ENCODE peak calls at places on chromosomes 3 and 15, in five cellular contexts. S is WERI-Rb-1, M is lung, J is breast epithelium, W is tibial nerve. O is an unnamed sample.

GRCh38 chr15:94370197-94370987 is 139.0 kb downstream of the MCTP2 start:
- DNase-seq in S (no peak), M (no peak), W (no peak), J (no peak), O (peak; percentile 3)

GRCh38 chr3:48405343-48405881 is 24.5 kb downstream of the PLXNB1 start:
- DNase-seq in S (peak; percentile 3), M (no peak), W (no peak), J (peak; percentile 50), O (no peak)

GRCh38 chr15:25170781-25171110 is 216.0 kb downstream of the SNRPN start:
- DNase-seq in J (peak; percentile 9), S (no peak), M (no peak), W (no peak), O (no peak)

GRCh38 chr3:49681543-49681942 is 7.4 kb downstream of the APEH start:
- DNase-seq in S (no peak), M (no peak), W (no peak), J (no peak), O (no peak)

GRCh38 chr3:40690696-40691597 is 166.2 kb downstream of the ZNF621 start:
- DNase-seq in W (peak; percentile 86), S (no peak), M (peak; percentile 38), J (peak; percentile 92), O (peak; percentile 5)

GRCh38 chr15:88621789-88622604 is 857 bp downstream of the AEN start:
- DNase-seq in J (no peak), S (no peak), M (no peak), W (no peak), O (peak; percentile 44)

GRCh38 chr15:48433226-48433886 is 102.1 kb downstream of the DUT start:
- DNase-seq in W (no peak), J (no peak), M (no peak), S (no peak), O (peak; percentile 39)

GRCh38 chr3:59143447-59143846 is 93.6 kb upstream of the CFAP20DC start:
- DNase-seq in W (no peak), M (no peak), J (no peak), S (no peak), O (no peak)

GRCh38 chr3:128372707-128373533 is 93.8 kb downstream of the DNAJB8 start:
- DNase-seq in J (no peak), W (no peak), S (no peak), M (no peak), O (no peak)

DNA sequence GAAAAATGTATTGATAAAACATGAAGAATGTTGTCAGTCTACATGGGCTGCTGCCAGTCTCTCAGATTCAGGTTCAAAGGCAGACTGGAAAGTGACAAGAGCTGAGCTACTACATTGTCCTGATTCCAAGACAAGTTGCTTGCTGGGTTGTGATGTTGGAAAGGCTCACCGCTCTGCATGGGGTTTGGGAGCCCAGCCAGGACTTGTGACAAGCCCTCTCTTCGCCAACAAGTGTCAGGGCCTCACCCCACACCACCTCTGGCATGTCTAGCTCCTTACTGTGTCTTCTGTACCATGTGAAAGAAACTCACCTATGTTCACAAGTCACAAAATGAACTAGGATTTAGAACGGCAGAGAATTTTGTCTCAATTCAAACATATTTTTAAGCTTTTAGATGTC is 43.0 kb upstream of the SH3GL3 start:
- DNase-seq in J (no peak), S (no peak), W (no peak), M (no peak), O (no peak)
- H3K4me3 ChIP-seq in J (no peak overlapping the region), S (no peak overlapping the region), W (no peak overlapping the region), M (no peak overlapping the region), O (no peak overlapping the region)

DNA sequence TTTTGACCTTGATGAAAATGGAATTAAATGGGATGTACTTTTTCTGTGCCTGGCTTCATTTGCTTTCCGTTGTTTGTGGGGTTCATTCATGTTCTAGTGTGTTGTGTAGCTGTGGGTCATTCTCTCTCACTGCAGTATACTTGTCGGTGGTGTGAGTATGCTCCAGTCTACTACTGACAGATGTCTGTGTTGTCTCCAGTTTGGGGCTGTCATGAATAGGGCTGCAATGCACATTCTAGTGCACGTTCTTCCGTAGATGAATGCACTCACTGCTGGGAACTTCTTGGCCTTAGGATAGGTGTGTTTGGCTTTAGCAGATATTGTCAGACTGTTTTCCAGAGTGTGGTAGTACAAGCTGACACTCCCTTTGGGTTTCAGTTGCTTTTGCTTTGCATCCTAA is 1.7 kb upstream of the SLC6A20 start:
- DNase-seq in W (no peak), M (no peak), J (no peak), S (no peak), O (no peak)
- H3K4me3 ChIP-seq in W (no peak overlapping the region), M (no peak overlapping the region), J (no peak overlapping the region), S (no peak overlapping the region), O (no peak overlapping the region)

GRCh38 chr3:98531622-98532274 is at the start of gene GPR15:
- DNase-seq in S (no peak), W (no peak), J (no peak), M (no peak), O (no peak)
- H3K4me3 ChIP-seq in S (no peak within 1 kb of the TSS), W (no peak within 1 kb of the TSS), J (no peak within 1 kb of the TSS), M (no peak within 1 kb of the TSS), O (no peak within 1 kb of the TSS)

DNA sequence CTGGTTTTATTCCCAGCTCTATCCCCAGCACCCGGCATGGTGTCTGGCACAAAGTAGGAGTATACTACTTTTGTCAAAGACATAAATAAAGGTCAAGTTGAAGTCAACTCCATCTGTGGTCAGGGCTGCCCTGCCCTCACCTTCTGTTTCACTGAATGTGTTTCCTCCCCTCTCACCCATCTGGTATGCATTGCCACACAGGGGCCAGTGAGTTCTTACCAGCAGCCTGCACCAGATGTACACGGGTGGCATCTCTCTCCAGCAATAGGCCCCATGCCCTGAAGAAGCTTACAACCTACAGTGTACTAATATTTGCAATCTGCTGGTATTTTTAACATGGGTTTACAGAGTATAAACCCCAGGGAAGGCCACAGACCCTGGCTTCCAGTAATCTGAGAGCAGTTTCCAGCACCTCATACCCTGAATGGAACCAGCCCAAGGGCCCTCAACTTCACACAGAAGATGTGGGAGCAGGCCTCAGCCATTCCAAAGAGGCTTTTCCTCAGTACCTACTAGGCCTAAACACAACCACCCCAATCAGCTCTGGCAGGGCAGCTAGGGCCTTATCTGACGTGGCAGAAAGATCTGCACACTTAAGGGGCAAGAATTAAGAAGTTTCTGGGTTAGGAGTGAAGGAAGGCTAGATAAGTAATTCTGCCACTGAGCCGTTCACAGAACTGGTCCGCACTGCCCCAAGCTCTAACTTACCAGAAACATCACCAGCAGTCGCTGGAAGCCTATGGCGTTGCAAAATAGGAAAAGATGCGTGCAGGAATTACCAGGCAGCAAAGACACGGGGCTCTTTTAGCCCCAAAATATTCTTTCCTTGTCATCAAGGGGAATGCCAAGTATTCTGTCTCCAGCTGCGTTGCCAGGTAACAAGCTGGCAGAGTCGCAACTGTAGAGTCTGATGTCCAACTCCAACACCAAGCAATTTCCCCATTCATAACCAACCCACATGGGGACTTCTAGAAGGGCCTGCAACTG is 2.1 kb downstream of the IDH2 start:
- DNase-seq in S (no peak), M (no peak), J (peak; percentile 85), W (peak; percentile 39), O (peak; percentile 61)
- H3K4me3 ChIP-seq in S (no peak overlapping the region), M (no peak overlapping the region), J (no peak overlapping the region), W (no peak overlapping the region), O (no peak overlapping the region)

DNA sequence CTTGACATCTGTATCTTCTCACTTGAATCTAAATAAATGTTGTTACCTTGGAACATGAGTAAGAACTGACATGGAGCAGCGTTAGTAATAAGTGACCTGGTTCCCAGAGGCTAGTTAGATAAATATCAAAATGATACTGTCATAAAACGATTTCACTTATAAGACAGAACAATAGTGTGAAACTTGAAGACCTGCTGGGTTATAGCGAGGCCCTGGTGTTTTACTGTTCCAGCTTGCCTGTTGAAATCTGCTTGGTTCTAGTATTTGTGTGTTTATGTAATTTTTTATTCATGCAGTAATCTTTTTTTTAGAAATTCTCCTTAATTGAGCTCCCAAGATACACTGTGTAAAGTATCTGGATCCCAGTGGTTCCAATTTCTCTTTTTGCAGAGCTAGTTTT is 129.4 kb downstream of the CACNA2D3 start:
- DNase-seq in S (no peak), J (no peak), M (no peak), W (no peak), O (no peak)
- H3K4me3 ChIP-seq in S (no peak overlapping the region), J (no peak overlapping the region), M (no peak overlapping the region), W (no peak overlapping the region), O (no peak overlapping the region)

DNA sequence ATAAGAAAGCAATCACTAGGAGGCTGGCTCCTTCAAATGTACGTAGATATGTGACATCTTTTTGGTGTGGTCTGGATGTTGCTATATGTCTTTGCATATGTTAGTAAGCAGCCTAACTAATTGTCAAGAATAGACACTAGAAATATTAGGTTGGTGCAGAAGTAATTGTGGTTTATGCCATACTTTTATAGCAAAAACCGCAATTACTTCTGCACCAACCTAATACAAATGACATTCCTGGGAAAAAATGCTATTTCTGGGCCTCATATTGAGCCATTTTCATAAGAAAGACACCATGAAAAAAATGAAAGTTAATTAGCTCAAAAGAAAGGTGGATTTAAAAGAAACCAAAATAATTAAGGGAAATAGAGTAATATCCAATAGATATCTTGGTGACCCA is 555.8 kb downstream of the ZNF385D start:
- DNase-seq in W (no peak), J (no peak), M (no peak), S (no peak), O (no peak)
- H3K4me3 ChIP-seq in W (no peak overlapping the region), J (no peak overlapping the region), M (no peak overlapping the region), S (no peak overlapping the region), O (no peak overlapping the region)

GRCh38 chr15:78620839-78621421 is at the start of gene CHRNA3:
- DNase-seq in S (peak; percentile 45), J (no peak), W (no peak), M (no peak), O (no peak)
- H3K4me3 ChIP-seq in S (peak within 1 kb of the TSS; percentile 68), J (peak within 1 kb of the TSS; percentile 39), W (no peak within 1 kb of the TSS), M (no peak within 1 kb of the TSS), O (no peak within 1 kb of the TSS)

DNA sequence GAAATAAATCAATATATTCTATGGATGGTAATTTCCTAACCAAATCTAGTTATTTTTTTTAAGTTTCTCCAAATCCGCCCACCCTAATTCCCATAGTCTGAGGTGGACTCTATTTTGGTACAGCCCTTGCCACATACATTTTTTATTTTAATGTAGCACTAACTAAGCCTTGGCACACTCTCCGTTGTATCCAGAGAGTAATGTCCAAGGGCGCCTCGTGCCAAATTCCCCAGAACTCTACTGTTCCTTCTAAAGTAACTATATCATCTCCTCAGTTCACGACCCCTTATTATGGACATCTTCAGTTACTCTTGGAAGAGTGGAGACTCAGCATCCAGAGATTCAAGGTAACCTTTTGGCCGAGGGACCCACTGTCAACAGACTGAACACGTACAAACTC is 1.3 kb downstream of the VGLL3 start:
- DNase-seq in S (no peak), M (no peak), W (no peak), J (no peak), O (peak; percentile 29)
- H3K4me3 ChIP-seq in S (no peak overlapping the region), M (peak overlapping the region; percentile 24), W (peak overlapping the region; percentile 81), J (peak overlapping the region; percentile 67), O (peak overlapping the region; percentile 85)

DNA sequence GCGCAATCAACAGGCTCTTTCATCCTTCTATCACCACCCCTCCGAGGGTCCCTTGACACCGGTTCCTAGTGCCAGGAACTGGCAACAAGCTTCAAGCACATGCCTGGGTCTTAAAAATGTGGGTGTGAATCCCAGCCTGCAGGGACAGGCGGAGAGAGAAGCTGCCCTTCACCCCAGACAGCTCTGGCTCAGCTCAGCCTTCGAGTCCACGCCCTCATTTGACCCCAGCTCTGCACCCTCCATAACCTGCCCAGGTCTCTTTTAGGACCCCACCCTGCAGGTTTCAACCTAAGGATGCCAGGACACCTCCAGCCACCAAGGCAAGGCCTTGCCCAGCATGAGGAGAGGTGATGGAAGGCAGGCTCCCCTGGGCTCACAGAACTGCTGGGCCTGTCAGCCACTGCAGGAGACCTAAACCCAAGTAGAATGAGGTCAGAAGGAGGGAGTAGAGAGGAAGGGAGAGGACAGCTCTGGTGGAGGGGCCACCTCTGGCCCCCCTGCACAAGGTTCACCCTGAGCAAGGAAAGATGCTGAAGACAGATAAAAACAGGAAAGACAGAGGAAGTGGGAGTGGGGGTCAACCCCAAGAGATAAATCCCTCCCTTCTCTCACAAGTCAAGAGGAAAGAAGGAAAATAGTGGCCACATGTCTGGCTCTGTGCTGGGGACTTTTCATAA is 2.6 kb upstream of the LOXL1 start:
- DNase-seq in W (no peak), S (peak; percentile 52), J (no peak), M (no peak), O (no peak)
- H3K4me3 ChIP-seq in W (no peak overlapping the region), S (peak overlapping the region; percentile 12), J (no peak overlapping the region), M (no peak overlapping the region), O (no peak overlapping the region)

O was measured in astrocyte of the spinal cord.